ENCODE peak calls at places on chromosomes 3 and 15, in four cellular contexts. D is thoracic aorta; M is fibroblast of lung; J is effector memory CD4-positive, alpha-beta T cell. O is an unnamed sample. For H3K9me3, the result is how much of the 10 kb centered on the place peaks cover.

GRCh38 chr3:59609967-59610366 is 560.1 kb upstream of the CFAP20DC start:
- DNase-seq in D (no peak), M (peak), J (no peak), O (no peak)

GRCh38 chr15:40844543-40844981 is 714 bp downstream of the SPINT1 start:
- DNase-seq in D (no peak), M (no peak), J (no peak), O (no peak)

GRCh38 chr15:48250640-48251076 is 44.6 kb downstream of the SLC12A1 start:
- DNase-seq in M (peak), D (no peak), J (no peak), O (no peak)

GRCh38 chr3:24287728-24288450 is 206.8 kb downstream of the THRB start:
- DNase-seq in D (peak), J (no peak), M (no peak), O (no peak)

GRCh38 chr15:58522391-58522790 is 90.6 kb downstream of the LIPC start:
- DNase-seq in M (no peak), D (no peak), J (no peak), O (no peak)

GRCh38 chr15:57403007-57403406 is 26.7 kb downstream of the CGNL1 start:
- DNase-seq in D (no peak), J (no peak), M (no peak), O (no peak)

GRCh38 chr3:172159962-172160538 is 120.7 kb downstream of the FNDC3B start:
- DNase-seq in D (peak), M (peak), J (no peak), O (no peak)

GRCh38 chr3:55128201-55128870 is 200.5 kb upstream of the LRTM1 start:
- DNase-seq in J (no peak), D (no peak), M (peak), O (no peak)

GRCh38 chr3:167732313-167733065 is 2.2 kb downstream of the PDCD10 start:
- DNase-seq in J (no peak), D (no peak), M (no peak), O (no peak)

GRCh38 chr15:68228143-68228970 is 1.2 kb downstream of the CLN6 start:
- DNase-seq in J (no peak), M (no peak), D (no peak), O (no peak)

GRCh38 chr3:11826628-11827265 is 19.9 kb downstream of the TAMM41 start:
- DNase-seq in D (no peak), M (peak), J (no peak), O (no peak)

GRCh38 chr3:125110016-125110875 is 54.4 kb upstream of the HEG1 start:
- DNase-seq in J (no peak), D (no peak), M (peak), O (no peak)

GRCh38 chr15:90211440-90212168 is 10.5 kb downstream of the SEMA4B start:
- DNase-seq in J (no peak), D (no peak), M (peak), O (no peak)

GRCh38 chr3:123713211-123713610 is 128.4 kb upstream of the HACD2 start:
- DNase-seq in D (peak), M (no peak), J (no peak), O (no peak)

GRCh38 chr15:70722266-70723123 is 40.9 kb downstream of the UACA start:
- DNase-seq in J (no peak), D (no peak), M (peak), O (no peak)

GRCh38 chr3:908839-909238 is 184.0 kb upstream of the CNTN6 start:
- DNase-seq in J (no peak), M (no peak), D (no peak), O (no peak)

GRCh38 chr15:96358006-96358794 is 27.7 kb downstream of the NR2F2 start:
- DNase-seq in M (no peak), D (no peak), J (no peak), O (no peak)

GRCh38 chr3:101721650-101721917 is 2.8 kb upstream of the CEP97 start:
- DNase-seq in J (no peak), D (no peak), M (no peak), O (no peak)

GRCh38 chr3:5098346-5098745 is 23.7 kb upstream of the ARL8B start:
- DNase-seq in D (no peak), M (no peak), J (no peak), O (no peak)

GRCh38 chr3:29382399-29382798 is 101.5 kb downstream of the RBMS3 start:
- DNase-seq in M (peak), J (no peak), D (no peak), O (no peak)

GRCh38 chr3:111739241-111739952 is 119.7 kb upstream of the PHLDB2 start:
- DNase-seq in D (no peak), M (peak), J (no peak), O (no peak)

GRCh38 chr15:66625974-66626373 is 60.2 kb upstream of the LCTL start:
- DNase-seq in M (no peak), D (no peak), J (no peak), O (no peak)

DNA sequence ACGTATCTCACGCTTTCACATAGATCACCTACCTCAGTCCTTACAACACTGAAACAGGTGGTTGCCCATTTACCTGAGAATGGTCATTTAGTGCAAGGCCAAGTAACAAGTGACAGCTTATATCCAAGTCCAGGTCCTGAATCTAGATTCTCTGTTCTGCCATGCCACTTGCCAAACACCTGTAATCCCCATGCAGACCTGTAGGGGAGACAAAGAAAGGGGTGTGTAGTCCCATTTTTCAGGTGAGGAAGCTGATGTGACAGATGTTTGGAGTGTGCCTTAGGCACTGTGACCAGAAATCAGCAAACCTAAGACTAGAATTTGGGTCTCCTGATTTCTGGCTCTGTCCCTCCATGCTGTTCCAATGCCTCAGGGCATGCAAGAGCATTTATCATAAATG is 12.7 kb downstream of the ZNF35 start:
- DNase-seq in M (no peak), J (no peak), D (no peak), O (no peak)
- H3K9me3 ChIP-seq in M (under half), J (under half), D (under half), O (under half)

GRCh38 chr3:147864754-147865354 is 455.7 kb downstream of the ZIC1 start:
- DNase-seq in M (no peak), D (no peak), J (no peak), O (no peak)
- H3K9me3 ChIP-seq in M (under half), D (under half), J (under half), O (under half)

GRCh38 chr3:134525293-134525692 is 39.4 kb downstream of the CEP63 start:
- DNase-seq in J (no peak), D (no peak), M (no peak), O (no peak)
- H3K9me3 ChIP-seq in J (under half), D (under half), M (under half), O (under half)

GRCh38 chr15:84800365-84800806 is 16.8 kb upstream of the ALPK3 start:
- DNase-seq in J (no peak), M (no peak), D (no peak), O (no peak)

GRCh38 chr15:84804005-84804803 is 13.0 kb upstream of the ALPK3 start:
- DNase-seq in D (no peak), J (no peak), M (no peak), O (no peak)

GRCh38 chr15:84807228-84807627 is 9.9 kb upstream of the ALPK3 start:
- DNase-seq in J (no peak), M (no peak), D (no peak), O (no peak)

GRCh38 chr15:84810073-84810840 is 6.9 kb upstream of the ALPK3 start:
- DNase-seq in J (no peak), D (no peak), M (peak), O (no peak)

DNA sequence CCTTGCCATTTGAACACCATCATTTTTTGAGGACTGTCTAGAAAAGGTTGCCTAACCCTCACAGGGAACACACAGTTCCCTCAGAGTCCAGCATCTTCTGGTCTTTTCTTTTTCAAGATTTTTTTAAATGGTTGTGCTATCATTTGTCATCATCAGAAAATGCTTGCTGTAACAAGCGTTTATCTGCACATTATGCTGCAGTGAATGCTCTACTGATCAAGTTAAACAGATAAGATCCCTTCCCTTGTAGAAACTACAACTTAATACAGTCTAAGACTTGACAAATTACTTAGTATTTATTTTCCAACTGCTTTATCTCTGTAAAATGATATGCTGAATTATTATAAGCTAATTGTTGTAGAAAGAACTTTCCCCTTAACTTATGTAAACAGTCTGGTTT is 11.9 kb upstream of the ALPK3 start:
- DNase-seq in D (no peak), M (no peak), J (no peak), O (no peak)
- H3K9me3 ChIP-seq in D (under half), M (under half), J (under half), O (under half)

GRCh38 chr3:136105044-136105443 is 91.1 kb downstream of the MSL2 start:
- DNase-seq in D (no peak), M (no peak), J (no peak), O (no peak)
- H3K9me3 ChIP-seq in D (under half), M (under half), J (under half), O (under half)

GRCh38 chr15:81723758-81724157 is 322.1 kb downstream of the MEX3B start:
- DNase-seq in M (no peak), J (no peak), D (no peak), O (no peak)

GRCh38 chr15:81729340-81729739 is 316.5 kb downstream of the MEX3B start:
- DNase-seq in M (no peak), J (no peak), D (no peak), O (no peak)

GRCh38 chr15:81722982-81723381 is 322.8 kb downstream of the MEX3B start:
- DNase-seq in M (no peak), J (no peak), D (no peak), O (no peak)

GRCh38 chr15:81725590-81725989 is 320.2 kb downstream of the MEX3B start:
- DNase-seq in J (no peak), M (no peak), D (no peak), O (no peak)
- H3K9me3 ChIP-seq in J (under half), M (under half), D (under half), O (under half)

GRCh38 chr3:68173230-68173629 is 518.8 kb upstream of the SUCLG2 start:
- DNase-seq in J (no peak), D (no peak), M (no peak), O (no peak)
- H3K9me3 ChIP-seq in J (under half), D (under half), M (under half), O (under half)

GRCh38 chr15:25250011-25250596 is 188.7 kb downstream of the UBE3A start:
- DNase-seq in M (no peak), D (no peak), J (no peak), O (no peak)

GRCh38 chr15:25250906-25251622 is 187.8 kb downstream of the UBE3A start:
- DNase-seq in M (no peak), D (no peak), J (no peak), O (no peak)

GRCh38 chr15:25248583-25249235 is 190.1 kb downstream of the UBE3A start:
- DNase-seq in M (no peak), J (no peak), D (no peak), O (no peak)

GRCh38 chr15:25247418-25248030 is 191.3 kb downstream of the UBE3A start:
- DNase-seq in D (no peak), M (no peak), J (no peak), O (no peak)

GRCh38 chr15:25249236-25250010 is 189.4 kb downstream of the UBE3A start:
- DNase-seq in D (no peak), M (no peak), J (no peak), O (peak)
- H3K9me3 ChIP-seq in D (under half), M (under half), J (under half), O (under half)

GRCh38 chr3:187236963-187237362 is 39.7 kb downstream of the RTP1 start:
- DNase-seq in M (no peak), D (no peak), J (no peak), O (no peak)
- H3K9me3 ChIP-seq in M (under half), D (under half), J (under half), O (under half)

O was measured in T-helper 17 cell.